ENCODE peak calls at places on chromosomes 7 and 10, in eight cellular contexts. E is fibroblast of lung; F is tibial artery; A is activated effector memory CD4-positive, alpha-beta T cell treated with Interleukin-2 at 50 U/mL for 16 hours; L is GM12865; S is astrocyte; P is mesenchymal stem cell; N is NCI-H2171 treated with DMSO at 0.1 percent for 48 hours. R is an unnamed sample.

GRCh38 chr7:24728503-24729364 is 28.5 kb downstream of the GSDME start:
- DNase-seq in P (no peak), S (peak), A (no peak), L (peak), E (peak), F (no peak), N (no peak), R (no peak)

GRCh38 chr7:151404216-151405011 is 5.4 kb downstream of the WDR86 start:
- DNase-seq in F (no peak), A (peak), N (no peak), L (no peak), S (peak), P (peak), E (peak), R (no peak)

GRCh38 chr10:11668847-11669610 is 57.6 kb upstream of the USP6NL start:
- DNase-seq in N (no peak), F (no peak), P (no peak), A (no peak), L (peak), S (no peak), E (no peak), R (no peak)

GRCh38 chr7:141654551-141654950 is 47.4 kb downstream of the DENND11 start:
- DNase-seq in A (peak), L (peak), P (peak), S (peak), N (peak), F (peak), E (peak), R (peak)

GRCh38 chr10:118504044-118504944 is 91.2 kb downstream of the PRLHR start:
- DNase-seq in A (no peak), P (no peak), S (peak), N (no peak), F (no peak), L (no peak), E (peak), R (peak)

GRCh38 chr7:49001610-49002033 is 77.3 kb downstream of the CDC14C start:
- DNase-seq in S (no peak), A (no peak), F (no peak), L (peak), N (peak), P (no peak), E (no peak), R (peak)

GRCh38 chr7:8433477-8434289 is at the start of gene NXPH1:
- DNase-seq in S (no peak), F (no peak), L (peak), A (no peak), N (peak), P (peak), E (no peak), R (no peak)

GRCh38 chr10:44264244-44264643 is 120.7 kb downstream of the CXCL12 start:
- DNase-seq in E (peak), A (no peak), L (peak), P (no peak), N (no peak), F (no peak), S (no peak), R (no peak)

GRCh38 chr10:97081621-97082235 is 104.0 kb downstream of the SLIT1 start:
- DNase-seq in A (peak), N (no peak), S (peak), P (peak), E (peak), L (peak), F (no peak), R (peak)

GRCh38 chr7:89839329-89839728 is 314.9 kb upstream of the STEAP1 start:
- DNase-seq in S (no peak), P (no peak), N (no peak), F (no peak), A (no peak), E (no peak), L (no peak), R (no peak)

GRCh38 chr10:74056081-74056818 is 58.3 kb downstream of the VCL start:
- DNase-seq in S (peak), P (peak), L (peak), A (no peak), N (no peak), F (no peak), E (peak), R (no peak)

GRCh38 chr7:96508371-96508770 is 186.5 kb upstream of the SLC25A13 start:
- DNase-seq in A (no peak), N (peak), S (no peak), L (no peak), P (peak), F (no peak), E (peak), R (no peak)

GRCh38 chr7:82175319-82175718 is 268.3 kb downstream of the CACNA2D1 start:
- DNase-seq in P (no peak), A (no peak), S (no peak), N (no peak), F (no peak), E (no peak), L (no peak), R (no peak)

GRCh38 chr7:111159426-111159825 is 68.5 kb downstream of the LRRN3 start:
- DNase-seq in F (no peak), L (no peak), N (no peak), A (no peak), E (peak), S (peak), P (no peak), R (no peak)

GRCh38 chr7:31957090-31957720 is 113.0 kb downstream of the PDE1C start:
- DNase-seq in E (no peak), N (no peak), A (no peak), S (peak), L (no peak), F (no peak), P (peak), R (peak)

GRCh38 chr7:30709549-30709948 is 27.3 kb upstream of the CRHR2 start:
- DNase-seq in A (no peak), E (no peak), S (no peak), P (no peak), N (no peak), F (no peak), L (no peak), R (no peak)

GRCh38 chr7:47074702-47075153 is 507.2 kb downstream of the TNS3 start:
- DNase-seq in A (no peak), S (no peak), P (peak), L (no peak), E (peak), F (no peak), N (no peak), R (no peak)

GRCh38 chr10:59870152-59870551 is 36.2 kb downstream of the CCDC6 start:
- DNase-seq in P (no peak), S (no peak), L (no peak), N (peak), F (no peak), E (no peak), A (no peak), R (no peak)

GRCh38 chr7:151251328-151251925 is 2.9 kb upstream of the SMARCD3 start:
- DNase-seq in N (peak), S (peak), L (no peak), E (peak), A (no peak), F (no peak), P (peak), R (no peak)

GRCh38 chr7:78777844-78778243 is 675.6 kb downstream of the MAGI2 start:
- DNase-seq in N (no peak), S (peak), P (no peak), A (no peak), E (no peak), L (no peak), F (no peak), R (no peak)

GRCh38 chr7:55532150-55532917 is 40.0 kb downstream of the VOPP1 start:
- DNase-seq in N (no peak), S (no peak), L (peak), E (no peak), A (no peak), P (peak), F (no peak), R (no peak)

GRCh38 chr7:33107136-33108066 is 1.8 kb downstream of the RP9 start:
- DNase-seq in P (peak), A (no peak), N (peak), S (peak), F (no peak), L (peak), E (peak), R (peak)

GRCh38 chr7:89072094-89072493 is 276.6 kb upstream of the TEX47 start:
- DNase-seq in P (no peak), S (peak), E (no peak), N (no peak), L (no peak), A (no peak), F (no peak), R (no peak)

GRCh38 chr10:124001391-124002260 is 91.8 kb downstream of the CHST15 start:
- DNase-seq in S (no peak), L (no peak), P (no peak), E (no peak), F (no peak), N (no peak), A (no peak), R (no peak)

GRCh38 chr7:143002106-143002505 is 24.8 kb downstream of the OR9A2 start:
- DNase-seq in L (peak), N (no peak), E (peak), P (peak), F (no peak), S (no peak), A (no peak), R (peak)

GRCh38 chr10:129962558-129963075 is 1.5 kb downstream of the EBF3 start:
- DNase-seq in S (no peak), P (no peak), F (no peak), A (no peak), N (no peak), E (no peak), L (no peak), R (no peak)

GRCh38 chr7:39749717-39750116 is 126.3 kb downstream of the RALA start:
- DNase-seq in F (no peak), P (no peak), L (peak), S (no peak), A (no peak), N (no peak), E (no peak), R (no peak)

GRCh38 chr10:113133497-113133896 is 183.4 kb downstream of the TCF7L2 start:
- DNase-seq in P (peak), F (no peak), L (no peak), N (no peak), E (peak), S (peak), A (no peak), R (peak)

GRCh38 chr7:92506363-92506762 is 22.0 kb downstream of the PEX1 start:
- DNase-seq in N (no peak), P (no peak), E (no peak), A (no peak), L (no peak), S (no peak), F (no peak), R (no peak)

GRCh38 chr10:80194373-80195045 is 10.8 kb downstream of the ANXA11 start:
- DNase-seq in P (no peak), F (no peak), A (no peak), E (no peak), S (no peak), L (no peak), N (no peak), R (no peak)

GRCh38 chr10:6200588-6201510 is 1.9 kb upstream of the PFKFB3 start:
- DNase-seq in S (no peak), N (peak), F (peak), E (peak), L (peak), A (peak), P (peak), R (peak)

GRCh38 chr7:104196161-104196560 is 11.7 kb downstream of the ORC5 start:
- DNase-seq in L (no peak), E (no peak), S (no peak), A (no peak), F (no peak), N (no peak), P (peak), R (no peak)

R was measured in NB4.